ENCODE peak calls at places on chromosomes 6 and 20, in four cellular contexts. C, J, O and D are unnamed samples. For H3K9me3, the result is how much of the 10 kb centered on the place peaks cover.

GRCh38 chr6:17927705-17928104 is 59.7 kb downstream of the KIF13A start:
- DNase-seq in C (no peak), J (no peak), O (peak), D (no peak)

GRCh38 chr6:38498085-38498484 is 141.6 kb downstream of the BTBD9 start:
- DNase-seq in O (no peak), C (no peak), J (peak), D (no peak)

GRCh38 chr6:149751239-149751638 is 1.7 kb downstream of the PCMT1 start:
- DNase-seq in J (no peak), O (no peak), C (no peak), D (no peak)

GRCh38 chr6:82951389-82951788 is 114.3 kb downstream of the UBE3D start:
- DNase-seq in J (no peak), O (no peak), C (no peak), D (no peak)

GRCh38 chr20:47847882-47848485 is 62.7 kb upstream of the SULF2 start:
- DNase-seq in J (no peak), C (no peak), O (no peak), D (no peak)

GRCh38 chr20:1561350-1561749 is 3.8 kb upstream of the SIRPD start:
- DNase-seq in J (no peak), C (no peak), O (no peak), D (no peak)

GRCh38 chr6:23349521-23350147 is 776.4 kb upstream of the NRSN1 start:
- DNase-seq in C (no peak), O (no peak), J (peak), D (no peak)

GRCh38 chr20:47142782-47143170 is 213.7 kb downstream of the ZMYND8 start:
- DNase-seq in J (no peak), C (no peak), O (no peak), D (no peak)

GRCh38 chr20:16378712-16379111 is 194.5 kb downstream of the KIF16B start:
- DNase-seq in O (no peak), C (no peak), J (no peak), D (no peak)

GRCh38 chr6:37025621-37026466 is 20.4 kb downstream of the FGD2 start:
- DNase-seq in C (no peak), O (no peak), J (no peak), D (peak)

GRCh38 chr6:124684621-124685020 is 277.6 kb upstream of the RNF217 start:
- DNase-seq in C (no peak), J (no peak), O (no peak), D (no peak)

GRCh38 chr6:159110013-159110412 is 59.2 kb upstream of the FNDC1 start:
- DNase-seq in O (no peak), C (peak), J (peak), D (no peak)

GRCh38 chr6:11386323-11386722 is 151.2 kb upstream of the TMEM170B start:
- DNase-seq in C (no peak), J (no peak), O (no peak), D (no peak)

GRCh38 chr6:137834508-137834907 is 32.6 kb upstream of the TNFAIP3 start:
- DNase-seq in O (no peak), J (no peak), C (no peak), D (no peak)

GRCh38 chr6:137840252-137840651 is 26.8 kb upstream of the TNFAIP3 start:
- DNase-seq in O (no peak), J (no peak), C (no peak), D (no peak)

GRCh38 chr6:137843206-137843605 is 23.9 kb upstream of the TNFAIP3 start:
- DNase-seq in C (no peak), J (no peak), O (no peak), D (no peak)

GRCh38 chr6:137839076-137839475 is 28.0 kb upstream of the TNFAIP3 start:
- DNase-seq in C (no peak), J (no peak), O (no peak), D (no peak)
- H3K9me3 ChIP-seq in C (under half), J (under half), O (under half), D (under half)

GRCh38 chr20:18984238-18985200 is 170.9 kb downstream of the SCP2D1 start:
- DNase-seq in C (no peak), J (no peak), O (no peak), D (no peak)
- H3K9me3 ChIP-seq in C (under half), J (under half), O (under half), D (under half)

GRCh38 chr20:18533491-18533890 is 25.8 kb downstream of the SEC23B start:
- DNase-seq in C (no peak), J (no peak), O (no peak), D (no peak)
- H3K9me3 ChIP-seq in C (under half), J (under half), O (under half), D (under half)

GRCh38 chr20:56151834-56152233 is 96.7 kb upstream of the MC3R start:
- DNase-seq in O (no peak), J (no peak), C (no peak), D (no peak)

GRCh38 chr20:56155625-56156024 is 92.9 kb upstream of the MC3R start:
- DNase-seq in C (no peak), O (no peak), J (no peak), D (no peak)

GRCh38 chr20:56158489-56158888 is 90.0 kb upstream of the MC3R start:
- DNase-seq in C (no peak), O (no peak), J (no peak), D (no peak)

GRCh38 chr20:56160956-56161355 is 87.6 kb upstream of the MC3R start:
- DNase-seq in O (no peak), C (no peak), J (no peak), D (no peak)

GRCh38 chr20:56157530-56158203 is 90.9 kb upstream of the MC3R start:
- DNase-seq in O (no peak), C (no peak), J (no peak), D (no peak)
- H3K9me3 ChIP-seq in O (under half), C (under half), J (under half), D (under half)

GRCh38 chr20:59792300-59792699 is 141.1 kb downstream of the SYCP2 start:
- DNase-seq in C (no peak), O (no peak), J (no peak), D (no peak)
- H3K9me3 ChIP-seq in C (under half), O (under half), J (under half), D (under half)

DNA sequence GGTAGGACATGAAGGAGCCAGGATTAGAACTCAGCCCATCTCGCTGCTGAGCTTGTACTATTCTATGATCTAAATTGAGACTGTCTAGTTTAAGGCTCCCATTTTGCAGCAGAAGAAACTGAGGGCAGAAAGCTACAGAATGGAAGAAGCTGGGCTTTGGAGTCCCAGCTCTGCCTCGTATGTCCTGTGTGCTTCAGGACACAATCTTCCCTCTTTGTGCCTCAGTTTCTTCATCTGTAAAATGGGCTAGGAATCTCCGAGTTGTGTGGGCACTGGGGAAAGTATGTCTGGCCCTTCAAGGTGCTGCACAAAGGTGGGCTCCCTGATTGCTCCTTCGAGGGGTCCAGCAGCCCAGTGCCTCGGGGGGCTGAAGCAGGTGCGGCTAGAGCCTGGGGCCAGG is 20.7 kb downstream of the NOL4L start:
- DNase-seq in J (no peak), C (no peak), O (no peak), D (no peak)
- H3K9me3 ChIP-seq in J (under half), C (under half), O (under half), D (under half)

DNA sequence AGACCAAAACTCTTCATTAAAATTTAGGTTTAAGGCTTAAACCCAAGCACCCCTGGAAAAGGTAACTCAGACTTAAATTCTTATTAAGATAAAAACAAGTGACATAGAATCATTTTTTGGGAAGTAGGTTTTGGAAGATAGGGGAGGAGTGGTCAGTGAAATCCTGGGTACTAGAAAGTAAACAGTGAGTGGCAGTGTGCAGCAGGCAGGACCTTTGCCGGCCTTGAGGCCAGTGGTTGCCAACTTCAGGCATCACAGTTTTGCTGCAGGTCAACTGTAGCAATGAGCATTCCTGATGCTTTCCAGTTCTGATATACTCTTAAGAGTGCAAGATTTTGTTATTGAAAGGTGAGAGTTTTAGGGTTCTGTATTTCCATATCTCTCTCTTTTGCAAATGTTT is 69.3 kb upstream of the SUPT3H start:
- DNase-seq in C (no peak), O (no peak), J (no peak), D (no peak)
- H3K9me3 ChIP-seq in C (under half), O (under half), J (under half), D (under half)

DNA sequence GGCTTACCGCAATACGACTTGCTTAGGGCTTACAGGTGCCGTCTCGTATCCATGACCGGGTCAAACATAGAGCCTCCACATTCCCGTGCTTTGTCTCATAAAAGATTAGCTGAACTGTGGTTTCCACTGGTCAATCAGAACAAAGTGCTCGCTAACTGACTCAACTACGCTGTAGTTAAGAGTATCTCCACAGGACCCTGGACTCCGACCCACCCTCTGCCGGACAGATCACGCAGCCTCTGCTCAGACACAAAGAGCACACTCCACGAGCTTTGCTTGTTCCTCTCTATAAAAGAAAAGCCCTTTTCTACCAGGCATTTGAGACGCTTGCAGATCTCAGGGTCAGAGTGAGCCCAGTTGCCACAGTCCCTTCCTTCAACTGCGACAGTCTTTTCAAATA is 298.8 kb upstream of the CDH4 start:
- DNase-seq in J (no peak), C (no peak), O (no peak), D (no peak)
- H3K9me3 ChIP-seq in J (under half), C (under half), O (under half), D (under half)